ENCODE peak calls at places on chromosomes 5 and 9, in seven cellular contexts. U, C, H, D, Y, P and N are unnamed samples.

GRCh38 chr5:58923355-58923754 is 340.5 kb downstream of the RAB3C start:
- DNase-seq in U (no peak), C (no peak), H (no peak), D (no peak), Y (no peak), P (no peak), N (no peak)

GRCh38 chr9:94895668-94896067 is 169.2 kb downstream of the AOPEP start:
- DNase-seq in U (no peak), C (peak; percentile 22), H (no peak), D (no peak), Y (no peak), P (no peak), N (no peak)

GRCh38 chr9:20832775-20833174 is 148.7 kb downstream of the FOCAD start:
- DNase-seq in U (no peak), C (no peak), H (no peak), D (no peak), Y (no peak), P (no peak), N (no peak)

GRCh38 chr5:175750476-175751080 is 92.7 kb downstream of the HRH2 start:
- DNase-seq in U (no peak), C (no peak), H (no peak), D (no peak), Y (no peak), P (no peak), N (no peak)

GRCh38 chr9:93218671-93219420 is 34.9 kb downstream of the WNK2 start:
- DNase-seq in U (no peak), C (no peak), H (no peak), D (no peak), Y (no peak), P (no peak), N (no peak)

GRCh38 chr5:151931260-151931659 is 6.6 kb upstream of the GLRA1 start:
- DNase-seq in U (no peak), C (no peak), H (no peak), D (no peak), Y (no peak), P (no peak), N (no peak)

GRCh38 chr5:60312098-60312497 is 387.9 kb downstream of the DEPDC1B start:
- DNase-seq in U (no peak), C (peak; percentile 31), H (no peak), D (no peak), Y (no peak), P (no peak), N (no peak)

GRCh38 chr9:105432247-105432857 is 15.5 kb upstream of the FSD1L start:
- DNase-seq in U (no peak), C (no peak), H (no peak), D (no peak), Y (no peak), P (no peak), N (no peak)

GRCh38 chr9:76180541-76180940 is 213.7 kb downstream of the RFK start:
- DNase-seq in U (no peak), C (no peak), H (no peak), D (peak; percentile 9), Y (no peak), P (peak; percentile 71), N (no peak)

GRCh38 chr9:36132081-36132480 is 4.5 kb upstream of the GLIPR2 start:
- DNase-seq in U (no peak), C (no peak), H (no peak), D (peak; percentile 57), Y (no peak), P (no peak), N (no peak)

GRCh38 chr5:71752441-71753190 is 33.5 kb downstream of the CARTPT start:
- DNase-seq in U (no peak), C (no peak), H (no peak), D (no peak), Y (no peak), P (no peak), N (no peak)

GRCh38 chr5:71762826-71763225 is 43.8 kb downstream of the CARTPT start:
- DNase-seq in U (no peak), C (no peak), H (no peak), D (no peak), Y (no peak), P (no peak), N (no peak)

DNA sequence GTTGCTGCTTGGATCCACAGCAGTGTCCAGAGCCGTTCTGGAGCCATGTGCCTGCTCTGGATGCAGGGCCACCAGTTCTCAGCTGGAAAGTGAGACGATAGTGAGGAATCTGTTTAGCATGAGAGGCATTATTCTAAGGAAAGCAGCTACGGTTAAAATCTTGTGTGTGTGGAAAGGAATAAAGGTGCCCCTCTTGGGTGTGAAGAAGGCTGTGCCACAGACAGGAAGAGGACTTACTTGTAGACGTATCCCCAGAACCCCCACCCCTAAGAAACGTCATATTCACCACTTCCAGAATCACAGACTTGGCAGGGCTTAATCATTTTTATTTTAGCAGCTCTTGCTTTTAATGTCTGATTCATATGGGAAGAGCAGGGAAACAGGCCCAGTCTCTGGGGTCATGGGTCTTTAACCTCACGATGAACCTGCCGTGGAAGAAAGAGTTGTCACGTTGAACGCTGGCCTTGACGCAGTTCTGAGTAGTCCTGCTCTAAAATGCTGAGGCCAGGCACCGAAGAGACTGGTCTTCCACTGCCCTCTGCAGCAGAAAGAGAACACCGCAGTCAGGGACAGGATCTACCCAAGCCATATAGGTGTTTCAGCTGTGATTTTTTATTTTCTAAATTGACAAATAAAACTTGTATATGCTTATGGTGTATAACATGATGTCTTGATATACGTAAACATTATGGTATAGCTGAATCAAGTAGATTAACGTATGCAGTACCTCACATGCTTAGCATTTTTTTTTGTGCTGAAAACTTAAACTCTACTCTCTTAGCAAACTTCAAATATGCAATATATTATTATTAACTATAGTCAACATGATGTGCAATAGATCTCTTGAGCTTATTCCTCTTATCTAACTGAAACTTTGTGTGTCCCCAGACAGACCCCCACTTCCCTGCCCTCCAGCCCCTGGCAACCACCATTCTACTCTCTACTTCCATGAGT is 38.8 kb downstream of the CARTPT start:
- DNase-seq in U (no peak), C (peak; percentile 76), H (peak; percentile 36), D (peak; percentile 54), Y (peak; percentile 49), P (peak; percentile 74), N (peak; percentile 50)
- TF ChIP-seq CTCF in U (peak; percentile 22), C (peak; percentile 75), H (peak; percentile 57), D (peak; percentile 92), Y (peak; percentile 80), P (peak; percentile 91), N (peak; percentile 84)

DNA sequence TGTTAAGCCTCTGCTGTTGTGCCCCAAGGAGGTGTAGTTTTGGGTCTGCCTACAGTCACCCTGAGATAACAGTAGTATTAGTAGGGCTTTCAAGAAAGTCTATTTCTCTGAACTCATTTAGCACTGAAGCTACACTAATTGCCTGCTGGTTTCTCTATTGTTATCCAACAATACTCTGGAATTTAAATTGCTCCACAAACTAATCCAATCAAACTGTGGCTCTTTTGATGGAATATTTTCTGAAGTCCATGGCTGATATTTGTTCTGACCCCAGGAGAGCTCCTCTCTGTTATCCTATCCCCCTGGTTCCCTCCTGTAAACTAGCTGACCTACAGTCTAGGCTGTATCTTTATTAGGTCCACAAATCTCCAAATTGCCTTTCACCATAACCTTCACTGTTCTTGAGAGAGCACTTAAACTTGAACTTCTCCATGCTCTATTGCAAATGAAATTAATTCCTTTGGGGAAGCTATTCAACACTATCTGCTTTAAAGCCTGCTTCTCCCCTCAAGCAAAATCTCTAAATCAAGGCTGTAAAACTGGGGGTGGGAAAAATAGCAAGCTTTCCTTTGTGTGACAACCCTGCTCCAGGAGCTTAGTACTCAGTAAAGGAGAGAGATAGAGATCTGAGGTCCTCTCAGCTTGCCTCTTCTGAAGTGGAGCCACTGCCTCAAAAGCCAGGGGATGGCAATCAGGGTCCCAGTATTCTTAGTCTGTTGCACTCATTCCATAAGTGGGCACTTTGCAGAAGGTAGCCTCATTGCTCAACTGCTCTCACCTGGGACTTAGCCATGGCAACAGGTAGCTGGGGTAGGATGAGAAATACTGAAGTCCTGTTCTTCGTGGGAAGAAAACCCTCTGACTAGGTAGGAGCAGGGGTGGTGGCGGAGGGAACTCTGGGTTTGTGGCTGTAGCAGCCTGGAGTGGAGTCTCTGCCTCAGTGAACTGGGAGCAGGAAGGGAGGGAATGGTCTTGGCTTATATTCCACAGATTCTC is 110.9 kb downstream of the MACIR start:
- DNase-seq in U (no peak), C (no peak), H (no peak), D (no peak), Y (no peak), P (no peak), N (no peak)
- TF ChIP-seq CTCF in U (no peak), C (no peak), H (no peak), D (no peak), Y (no peak), P (no peak), N (no peak)

GRCh38 chr5:146475906-146476305 is 28.8 kb downstream of the TCERG1 start:
- DNase-seq in U (no peak), C (no peak), H (no peak), D (no peak), Y (no peak), P (peak; percentile 20), N (no peak)

GRCh38 chr5:146474040-146474439 is 26.9 kb downstream of the TCERG1 start:
- DNase-seq in U (no peak), C (no peak), H (no peak), D (no peak), Y (no peak), P (no peak), N (no peak)

GRCh38 chr5:146475190-146475801 is 28.2 kb downstream of the TCERG1 start:
- DNase-seq in U (no peak), C (no peak), H (no peak), D (no peak), Y (no peak), P (peak; percentile 9), N (no peak)
- TF ChIP-seq CTCF in U (no peak), C (peak; percentile 29), H (no peak), D (peak; percentile 25), Y (no peak), P (peak; percentile 55), N (no peak)

GRCh38 chr5:131164931-131165727 is at the start of gene HINT1:
- DNase-seq in U (peak; percentile 62), C (peak; percentile 96), H (peak; percentile 92), D (peak; percentile 92), Y (peak; percentile 97), P (peak; percentile 70), N (peak; percentile 96)
- TF ChIP-seq CTCF in U (no peak), C (peak; percentile 29), H (no peak), D (peak; percentile 45), Y (peak; percentile 45), P (peak; percentile 29), N (peak; percentile 56)

GRCh38 chr9:107024193-107024592 is 161.2 kb downstream of the ZNF462 start:
- DNase-seq in U (no peak), C (peak; percentile 71), H (no peak), D (peak; percentile 16), Y (no peak), P (no peak), N (no peak)

GRCh38 chr9:107019216-107019615 is 156.2 kb downstream of the ZNF462 start:
- DNase-seq in U (no peak), C (no peak), H (no peak), D (peak; percentile 61), Y (no peak), P (peak; percentile 75), N (no peak)

GRCh38 chr9:107016383-107016782 is 153.4 kb downstream of the ZNF462 start:
- DNase-seq in U (no peak), C (no peak), H (no peak), D (peak; percentile 31), Y (no peak), P (no peak), N (no peak)

DNA sequence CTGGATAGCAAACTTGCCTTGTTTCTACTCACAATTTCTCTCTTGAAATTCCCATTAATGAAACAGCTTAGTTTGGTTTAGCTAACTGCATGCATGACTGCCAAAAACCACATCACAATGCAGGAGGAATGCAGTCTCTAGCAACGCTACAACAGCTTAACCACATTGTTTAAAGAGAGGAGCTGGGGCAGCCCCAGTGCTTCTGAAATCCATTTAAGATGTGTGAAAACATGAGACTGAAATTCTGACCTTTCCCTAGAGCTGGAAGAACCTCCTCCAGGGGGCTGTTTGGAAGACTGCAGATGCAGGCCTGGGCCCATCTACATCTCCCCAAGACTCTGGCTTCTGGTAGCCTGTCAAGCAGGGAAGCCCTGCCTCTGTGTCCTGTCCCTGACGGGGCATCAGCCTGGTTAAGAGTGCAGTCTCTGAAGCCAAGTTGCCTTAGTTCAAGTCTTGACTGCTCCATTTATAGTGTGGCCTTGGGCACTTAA is 157.1 kb downstream of the ZNF462 start:
- DNase-seq in U (no peak), C (peak; percentile 60), H (no peak), D (peak; percentile 87), Y (no peak), P (peak; percentile 94), N (no peak)
- TF ChIP-seq CTCF in U (no peak), C (no peak), H (no peak), D (no peak), Y (no peak), P (peak; percentile 42), N (no peak)